ENCODE peak calls at places on chromosome 5, in five cellular contexts. Z is T-helper 2 cell, J is chondrocyte, Q is kidney tubule cell, G is uterus. N is an unnamed sample.
A peak's percentile ranks its signal among the peaks of the same experiment; 100 is the strongest.

GRCh38 chr5:465591-466403 is 22.8 kb downstream of the EXOC3 start:
- DNase-seq in Z (no peak), J (peak; percentile 87), G (peak; percentile 9), Q (no peak), N (no peak)

GRCh38 chr5:63247651-63248050 is 669.0 kb downstream of the LRRC70 start:
- DNase-seq in J (no peak), G (no peak), Q (no peak), Z (no peak), N (no peak)

GRCh38 chr5:78509884-78510769 is 138.4 kb downstream of the LHFPL2 start:
- DNase-seq in J (no peak), Q (peak; percentile 58), Z (no peak), G (peak; percentile 44), N (peak; percentile 87)

GRCh38 chr5:171757853-171758535 is 27.6 kb upstream of the SMIM23 start:
- DNase-seq in G (no peak), Q (peak; percentile 88), J (no peak), Z (no peak), N (no peak)

GRCh38 chr5:179812135-179812825 is 5.6 kb upstream of the MGAT4B start:
- DNase-seq in Q (no peak), J (no peak), G (no peak), Z (no peak), N (no peak)

GRCh38 chr5:134073404-134073803 is 41.1 kb upstream of the TCF7 start:
- DNase-seq in G (no peak), Z (no peak), Q (peak; percentile 46), J (no peak), N (no peak)

GRCh38 chr5:151264113-151264512 is 11.1 kb downstream of the GM2A start:
- DNase-seq in G (no peak), Q (peak; percentile 74), J (no peak), Z (no peak), N (no peak)

GRCh38 chr5:16628376-16628775 is 11.6 kb upstream of the RETREG1 start:
- DNase-seq in J (no peak), Z (no peak), G (no peak), Q (no peak), N (no peak)

GRCh38 chr5:39726467-39726866 is 301.7 kb upstream of the DAB2 start:
- DNase-seq in Z (no peak), G (no peak), J (no peak), Q (no peak), N (no peak)

GRCh38 chr5:119347574-119347973 is 8.2 kb upstream of the TNFAIP8 start:
- DNase-seq in Q (peak; percentile 91), J (no peak), G (no peak), Z (no peak), N (no peak)

GRCh38 chr5:21680196-21680595 is 1172.9 kb downstream of the CDH12 start:
- DNase-seq in Z (no peak), J (no peak), Q (peak; percentile 82), G (no peak), N (no peak)

GRCh38 chr5:56962286-56962685 is 10.4 kb upstream of the MIER3 start:
- DNase-seq in Q (no peak), Z (no peak), G (no peak), J (no peak), N (no peak)

GRCh38 chr5:92801921-92802320 is 779.1 kb downstream of the NR2F1-AS1 start:
- DNase-seq in Z (no peak), G (no peak), J (no peak), Q (no peak), N (no peak)

GRCh38 chr5:63089147-63089546 is 510.5 kb downstream of the LRRC70 start:
- DNase-seq in J (no peak), Q (no peak), Z (no peak), G (no peak), N (no peak)

GRCh38 chr5:30092548-30092947 is 1100.9 kb upstream of the CDH6 start:
- DNase-seq in Q (no peak), J (no peak), Z (no peak), G (no peak), N (no peak)

GRCh38 chr5:177302354-177303110 is 987 bp downstream of the RAB24 start:
- DNase-seq in Q (peak; percentile 22), G (no peak), Z (no peak), J (no peak), N (peak; percentile 36)

GRCh38 chr5:64784451-64785025 is 15.8 kb downstream of the CWC27 start:
- DNase-seq in J (no peak), G (peak; percentile 73), Z (peak; percentile 54), Q (peak; percentile 74), N (peak; percentile 54)

GRCh38 chr5:158599132-158599531 is 500.6 kb downstream of the EBF1 start:
- DNase-seq in Z (no peak), Q (peak; percentile 71), G (no peak), J (no peak), N (no peak)

GRCh38 chr5:150565868-150566267 is 57.9 kb downstream of the NDST1 start:
- DNase-seq in G (peak; percentile 1), J (no peak), Z (no peak), Q (no peak), N (no peak)

GRCh38 chr5:68225188-68225910 is 9.8 kb downstream of the PIK3R1 start:
- DNase-seq in Q (peak; percentile 91), G (peak; percentile 75), J (no peak), Z (no peak), N (peak; percentile 79)

GRCh38 chr5:38466444-38467189 is 89.8 kb downstream of the LIFR start:
- DNase-seq in Z (no peak), G (peak; percentile 90), Q (no peak), J (no peak), N (peak; percentile 88)

GRCh38 chr5:52997424-52997823 is 8.3 kb downstream of the ITGA2 start:
- DNase-seq in Q (peak; percentile 62), G (no peak), Z (no peak), J (no peak), N (no peak)

GRCh38 chr5:172778223-172778814 is 7.3 kb upstream of the DUSP1 start:
- DNase-seq in Z (no peak), G (peak; percentile 61), Q (peak; percentile 92), J (no peak), N (peak; percentile 59)

GRCh38 chr5:463952-464351 is 21.0 kb downstream of the EXOC3 start:
- DNase-seq in Z (peak; percentile 76), J (peak; percentile 62), Q (no peak), G (no peak), N (peak; percentile 50)

GRCh38 chr5:172881691-172882370 is 47.8 kb downstream of the ERGIC1 start:
- DNase-seq in G (no peak), Z (no peak), J (no peak), Q (peak; percentile 95), N (no peak)

GRCh38 chr5:39835371-39835770 is 410.6 kb upstream of the DAB2 start:
- DNase-seq in G (no peak), J (no peak), Z (no peak), Q (peak; percentile 6), N (no peak)

GRCh38 chr5:59843511-59844230 is 49.9 kb downstream of the PDE4D start:
- DNase-seq in J (no peak), G (no peak), Q (peak; percentile 45), Z (no peak), N (no peak)